ENCODE peak calls at places on chromosomes 5 and 9, in seven cellular contexts. One of them, this sample, is unnamed.

GRCh38 chr9:126673689-126674364 is 60.1 kb downstream of the LMX1B start:
- DNase-seq in cardiac fibroblast: no peak
- DNase-seq in CD8-positive, alpha-beta T cell: no peak
- DNase-seq in HepG2: peak
- DNase-seq in Panc1: no peak
- DNase-seq in GM10248: no peak
- DNase-seq in CD4-positive, alpha-beta T cell: no peak
- DNase-seq in this sample: peak

GRCh38 chr5:30765227-30765626 is 428.3 kb upstream of the CDH6 start:
- DNase-seq in cardiac fibroblast: peak
- DNase-seq in CD8-positive, alpha-beta T cell: no peak
- DNase-seq in HepG2: no peak
- DNase-seq in Panc1: no peak
- DNase-seq in GM10248: no peak
- DNase-seq in CD4-positive, alpha-beta T cell: no peak
- DNase-seq in this sample: no peak

GRCh38 chr5:166618555-166618954 is 1672.9 kb upstream of the WWC1 start:
- DNase-seq in cardiac fibroblast: no peak
- DNase-seq in CD8-positive, alpha-beta T cell: no peak
- DNase-seq in HepG2: no peak
- DNase-seq in Panc1: no peak
- DNase-seq in GM10248: no peak
- DNase-seq in CD4-positive, alpha-beta T cell: no peak
- DNase-seq in this sample: no peak

GRCh38 chr5:152061095-152061494 is 136.4 kb upstream of the GLRA1 start:
- DNase-seq in cardiac fibroblast: no peak
- DNase-seq in CD8-positive, alpha-beta T cell: no peak
- DNase-seq in HepG2: no peak
- DNase-seq in Panc1: no peak
- DNase-seq in GM10248: no peak
- DNase-seq in CD4-positive, alpha-beta T cell: no peak
- DNase-seq in this sample: no peak

GRCh38 chr9:13550519-13550918 is 271.0 kb upstream of the MPDZ start:
- DNase-seq in cardiac fibroblast: no peak
- DNase-seq in CD8-positive, alpha-beta T cell: no peak
- DNase-seq in HepG2: no peak
- DNase-seq in Panc1: no peak
- DNase-seq in GM10248: no peak
- DNase-seq in CD4-positive, alpha-beta T cell: no peak
- DNase-seq in this sample: no peak

GRCh38 chr9:21965401-21965951 is 28.7 kb downstream of the CDKN2A start:
- DNase-seq in cardiac fibroblast: peak
- DNase-seq in CD8-positive, alpha-beta T cell: no peak
- DNase-seq in HepG2: peak
- DNase-seq in Panc1: no peak
- DNase-seq in GM10248: peak
- DNase-seq in CD4-positive, alpha-beta T cell: peak
- DNase-seq in this sample: peak

GRCh38 chr5:145044970-145045369 is 790.2 kb downstream of the PRELID2 start:
- DNase-seq in cardiac fibroblast: no peak
- DNase-seq in CD8-positive, alpha-beta T cell: no peak
- DNase-seq in HepG2: no peak
- DNase-seq in Panc1: no peak
- DNase-seq in GM10248: no peak
- DNase-seq in CD4-positive, alpha-beta T cell: no peak
- DNase-seq in this sample: no peak

GRCh38 chr9:2907401-2907800 is 63.5 kb upstream of the PUM3 start:
- DNase-seq in cardiac fibroblast: no peak
- DNase-seq in CD8-positive, alpha-beta T cell: no peak
- DNase-seq in HepG2: no peak
- DNase-seq in Panc1: no peak
- DNase-seq in GM10248: no peak
- DNase-seq in CD4-positive, alpha-beta T cell: no peak
- DNase-seq in this sample: no peak

GRCh38 chr5:137385064-137385463 is 114.1 kb downstream of the SPOCK1 start:
- DNase-seq in cardiac fibroblast: peak
- DNase-seq in CD8-positive, alpha-beta T cell: no peak
- DNase-seq in HepG2: no peak
- DNase-seq in Panc1: no peak
- DNase-seq in GM10248: no peak
- DNase-seq in CD4-positive, alpha-beta T cell: no peak
- DNase-seq in this sample: no peak

GRCh38 chr9:93525476-93525875 is 50.9 kb upstream of the PHF2 start:
- DNase-seq in cardiac fibroblast: peak
- DNase-seq in CD8-positive, alpha-beta T cell: no peak
- DNase-seq in HepG2: no peak
- DNase-seq in Panc1: no peak
- DNase-seq in GM10248: no peak
- DNase-seq in CD4-positive, alpha-beta T cell: no peak
- DNase-seq in this sample: no peak

GRCh38 chr5:96870094-96871021 is 5.9 kb upstream of the ERAP2 start:
- DNase-seq in cardiac fibroblast: no peak
- DNase-seq in CD8-positive, alpha-beta T cell: no peak
- DNase-seq in HepG2: no peak
- DNase-seq in Panc1: no peak
- DNase-seq in GM10248: peak
- DNase-seq in CD4-positive, alpha-beta T cell: no peak
- DNase-seq in this sample: no peak

GRCh38 chr9:137095664-137096517 is 9.1 kb downstream of the MAN1B1 start:
- DNase-seq in cardiac fibroblast: no peak
- DNase-seq in CD8-positive, alpha-beta T cell: peak
- DNase-seq in HepG2: no peak
- DNase-seq in Panc1: no peak
- DNase-seq in GM10248: peak
- DNase-seq in CD4-positive, alpha-beta T cell: peak
- DNase-seq in this sample: no peak

GRCh38 chr9:120009856-120010255 is 570.1 kb downstream of the CDK5RAP2 start:
- DNase-seq in cardiac fibroblast: no peak
- DNase-seq in CD8-positive, alpha-beta T cell: no peak
- DNase-seq in HepG2: no peak
- DNase-seq in Panc1: no peak
- DNase-seq in GM10248: no peak
- DNase-seq in CD4-positive, alpha-beta T cell: no peak
- DNase-seq in this sample: no peak

GRCh38 chr5:1105350-1106265 is 6.3 kb downstream of the SLC12A7 start:
- DNase-seq in cardiac fibroblast: no peak
- DNase-seq in CD8-positive, alpha-beta T cell: peak
- DNase-seq in HepG2: peak
- DNase-seq in Panc1: no peak
- DNase-seq in GM10248: peak
- DNase-seq in CD4-positive, alpha-beta T cell: peak
- DNase-seq in this sample: peak

GRCh38 chr9:4714266-4715016 is 26.6 kb downstream of the AK3 start:
- DNase-seq in cardiac fibroblast: peak
- DNase-seq in CD8-positive, alpha-beta T cell: no peak
- DNase-seq in HepG2: no peak
- DNase-seq in Panc1: no peak
- DNase-seq in GM10248: no peak
- DNase-seq in CD4-positive, alpha-beta T cell: no peak
- DNase-seq in this sample: no peak

GRCh38 chr5:15014809-15015208 is 143.2 kb upstream of the ANKH start:
- DNase-seq in cardiac fibroblast: peak
- DNase-seq in CD8-positive, alpha-beta T cell: no peak
- DNase-seq in HepG2: peak
- DNase-seq in Panc1: no peak
- DNase-seq in GM10248: no peak
- DNase-seq in CD4-positive, alpha-beta T cell: no peak
- DNase-seq in this sample: no peak

GRCh38 chr9:86491634-86492266 is 137.5 kb upstream of the TUT7 start:
- DNase-seq in cardiac fibroblast: no peak
- DNase-seq in CD8-positive, alpha-beta T cell: no peak
- DNase-seq in HepG2: no peak
- DNase-seq in Panc1: no peak
- DNase-seq in GM10248: no peak
- DNase-seq in CD4-positive, alpha-beta T cell: no peak
- DNase-seq in this sample: no peak

GRCh38 chr5:1643651-1644392 is 120.1 kb upstream of the LPCAT1 start:
- DNase-seq in cardiac fibroblast: peak
- DNase-seq in CD8-positive, alpha-beta T cell: no peak
- DNase-seq in HepG2: no peak
- DNase-seq in Panc1: no peak
- DNase-seq in GM10248: no peak
- DNase-seq in CD4-positive, alpha-beta T cell: no peak
- DNase-seq in this sample: peak

GRCh38 chr5:101429241-101429640 is 526.2 kb upstream of the ST8SIA4 start:
- DNase-seq in cardiac fibroblast: peak
- DNase-seq in CD8-positive, alpha-beta T cell: no peak
- DNase-seq in HepG2: no peak
- DNase-seq in Panc1: no peak
- DNase-seq in GM10248: no peak
- DNase-seq in CD4-positive, alpha-beta T cell: no peak
- DNase-seq in this sample: no peak

GRCh38 chr5:51380603-51381207 is 2.5 kb upstream of the ISL1 start:
- DNase-seq in cardiac fibroblast: peak
- DNase-seq in CD8-positive, alpha-beta T cell: no peak
- DNase-seq in HepG2: peak
- DNase-seq in Panc1: no peak
- DNase-seq in GM10248: no peak
- DNase-seq in CD4-positive, alpha-beta T cell: no peak
- DNase-seq in this sample: no peak

GRCh38 chr9:686381-686813 is 155.1 kb upstream of the DMRT1 start:
- DNase-seq in cardiac fibroblast: peak
- DNase-seq in CD8-positive, alpha-beta T cell: no peak
- DNase-seq in HepG2: no peak
- DNase-seq in Panc1: no peak
- DNase-seq in GM10248: no peak
- DNase-seq in CD4-positive, alpha-beta T cell: no peak
- DNase-seq in this sample: peak

GRCh38 chr9:76153372-76153771 is 240.9 kb downstream of the RFK start:
- DNase-seq in cardiac fibroblast: no peak
- DNase-seq in CD8-positive, alpha-beta T cell: no peak
- DNase-seq in HepG2: no peak
- DNase-seq in Panc1: no peak
- DNase-seq in GM10248: no peak
- DNase-seq in CD4-positive, alpha-beta T cell: no peak
- DNase-seq in this sample: no peak